ENCODE peak calls at places on chromosomes 13 and 19, in four cellular contexts. Z, M, W and T are unnamed samples.

GRCh38 chr19:46812898-46813569 is 24.6 kb upstream of the SLC1A5 start:
- DNase-seq in M (no peak), W (peak; percentile 39), Z (no peak), T (no peak)

GRCh38 chr19:35596366-35596999 is 10.5 kb downstream of the PMIS2 start:
- DNase-seq in Z (peak; percentile 14), W (no peak), M (no peak), T (no peak)

GRCh38 chr13:21095311-21095710 is 33.9 kb upstream of the LATS2 start:
- DNase-seq in M (no peak), W (no peak), Z (no peak), T (no peak)

GRCh38 chr19:290539-291521 is at the start of gene PLPP2:
- DNase-seq in Z (peak; percentile 30), M (peak; percentile 83), W (peak; percentile 93), T (no peak)

GRCh38 chr19:6528544-6529121 is 2.2 kb upstream of the TNFSF9 start:
- DNase-seq in W (no peak), Z (no peak), M (peak; percentile 48), T (no peak)

GRCh38 chr13:59345316-59345715 is 818.4 kb downstream of the DIAPH3 start:
- DNase-seq in M (no peak), Z (peak; percentile 94), W (no peak), T (peak; percentile 3)

GRCh38 chr19:46493236-46494114 is 2.2 kb downstream of the PNMA8B start:
- DNase-seq in M (no peak), W (no peak), Z (no peak), T (no peak)

GRCh38 chr19:11221082-11221598 is 18.3 kb upstream of the ANGPTL8 start:
- DNase-seq in W (no peak), M (no peak), Z (no peak), T (no peak)

GRCh38 chr19:15643387-15643786 is 2.7 kb downstream of the CYP4F3 start:
- DNase-seq in W (no peak), M (no peak), Z (no peak), T (no peak)

GRCh38 chr19:27694361-27695055 is 1518.4 kb downstream of the UQCRFS1 start:
- DNase-seq in W (no peak), M (no peak), Z (no peak), T (no peak)

GRCh38 chr13:35252536-35253205 is 223.8 kb downstream of the MAB21L1 start:
- DNase-seq in W (no peak), Z (no peak), M (no peak), T (no peak)

GRCh38 chr19:43797118-43797517 is 5.1 kb downstream of the LYPD5 start:
- DNase-seq in Z (no peak), W (no peak), M (no peak), T (no peak)

GRCh38 chr13:21402586-21403307 is 56.4 kb downstream of the ZDHHC20 start:
- DNase-seq in W (no peak), Z (peak; percentile 30), M (no peak), T (no peak)

GRCh38 chr19:34662919-34663318 is 14.0 kb downstream of the SCGB2B2 start:
- DNase-seq in Z (peak; percentile 6), M (no peak), W (no peak), T (no peak)

GRCh38 chr13:33230178-33230881 is 55.2 kb downstream of the STARD13 start:
- DNase-seq in M (no peak), W (no peak), Z (peak; percentile 74), T (no peak)

GRCh38 chr13:23722726-23723453 is 152.7 kb downstream of the TNFRSF19 start:
- DNase-seq in W (no peak), Z (no peak), M (no peak), T (no peak)
- H3K4me3 ChIP-seq in W (no peak overlapping the region), Z (no peak overlapping the region), M (no peak overlapping the region), T (no peak overlapping the region)

DNA sequence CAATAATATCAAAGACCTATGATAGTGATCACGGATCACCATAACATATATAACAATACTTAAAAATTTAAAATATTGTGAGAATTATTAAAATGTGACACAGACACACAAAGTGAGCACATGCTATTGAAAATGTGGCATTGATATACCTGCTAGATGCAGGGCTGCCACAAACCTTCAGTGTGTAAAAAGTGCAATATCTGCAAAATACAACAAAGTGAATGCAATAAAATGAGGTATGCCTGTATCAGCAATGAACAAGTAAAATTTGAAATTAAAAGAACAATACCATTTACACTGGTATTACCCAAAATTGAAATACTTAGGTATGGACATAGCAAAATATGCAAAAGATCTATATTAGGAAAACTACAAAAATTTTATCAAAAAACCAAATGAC is 1217.8 kb upstream of the PCDH20 start:
- DNase-seq in Z (no peak), M (no peak), W (no peak), T (no peak)
- TF ChIP-seq CTCF in Z (no peak), M (no peak), W (no peak), T (no peak)

GRCh38 chr19:48500830-48501445 is 10.7 kb downstream of the LMTK3 start:
- DNase-seq in W (no peak), Z (no peak), M (no peak), T (no peak)
- H3K4me3 ChIP-seq in W (peak overlapping the region; percentile 24), Z (no peak overlapping the region), M (no peak overlapping the region), T (no peak overlapping the region)

GRCh38 chr13:51849145-51850101 is 4.4 kb upstream of the TMEM272 start:
- DNase-seq in M (peak; percentile 33), Z (peak; percentile 20), W (no peak), T (no peak)
- TF ChIP-seq CTCF in M (no peak), Z (peak; percentile 58), W (no peak), T (peak; percentile 50)

GRCh38 chr13:113851480-113851803 is 12.4 kb downstream of the GAS6 start:
- DNase-seq in M (no peak), Z (no peak), W (no peak), T (no peak)

GRCh38 chr13:113853518-113854237 is 10.2 kb downstream of the GAS6 start:
- DNase-seq in M (no peak), W (no peak), Z (no peak), T (no peak)

GRCh38 chr13:113854238-113855011 is 9.5 kb downstream of the GAS6 start:
- DNase-seq in Z (peak; percentile 34), W (no peak), M (peak; percentile 49), T (peak; percentile 53)

GRCh38 chr13:113851826-113852535 is 11.9 kb downstream of the GAS6 start:
- DNase-seq in W (no peak), Z (no peak), M (no peak), T (no peak)

DNA sequence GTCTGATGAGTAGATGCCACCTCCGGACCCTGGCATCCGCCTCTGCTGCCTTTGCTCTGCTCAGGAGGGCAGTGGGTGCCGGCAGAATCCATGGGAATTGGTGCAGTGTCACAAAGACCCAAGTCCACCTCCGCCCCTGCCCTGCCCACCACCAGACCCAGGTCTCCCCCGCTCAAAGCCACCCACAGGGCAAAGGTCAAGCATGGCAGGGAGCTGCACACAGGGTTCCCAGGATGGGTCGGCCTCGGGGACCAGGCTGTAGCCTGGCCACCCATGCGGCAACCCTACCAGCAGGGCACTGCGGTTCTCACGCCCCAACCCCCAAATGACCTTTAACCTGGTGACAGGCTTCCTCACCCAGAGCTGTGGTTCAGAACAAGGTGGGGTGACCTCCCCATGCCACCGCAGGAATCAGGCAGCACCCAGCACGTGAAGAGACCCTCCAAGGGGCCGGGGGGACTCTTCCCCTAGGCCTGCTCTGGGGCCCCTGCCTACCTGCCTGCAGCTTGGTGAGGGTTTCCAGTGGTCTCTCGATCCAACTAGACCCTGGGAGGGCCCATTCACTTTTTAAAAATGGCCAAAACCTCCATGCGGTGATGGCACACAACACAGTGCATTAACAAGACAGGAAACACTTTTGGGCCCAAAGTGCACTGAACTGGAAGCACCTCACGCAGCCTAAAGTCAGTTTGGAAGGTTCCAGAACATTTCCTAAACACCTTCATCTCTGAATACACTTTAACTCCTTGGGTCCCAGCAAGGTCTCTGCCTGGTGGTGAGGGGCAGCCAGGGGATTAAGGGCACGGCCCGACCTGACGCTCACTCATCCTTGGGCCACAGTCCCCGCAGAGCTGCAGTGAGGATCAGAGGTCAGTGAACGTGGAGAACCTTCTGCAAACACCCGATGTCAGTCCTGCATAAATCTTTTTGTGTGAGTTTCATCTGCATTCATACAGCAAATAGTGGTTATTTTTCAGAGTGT is 11.0 kb downstream of the GAS6 start:
- DNase-seq in M (no peak), Z (no peak), W (no peak), T (no peak)
- H3K4me3 ChIP-seq in M (no peak overlapping the region), Z (no peak overlapping the region), W (no peak overlapping the region), T (no peak overlapping the region)

DNA sequence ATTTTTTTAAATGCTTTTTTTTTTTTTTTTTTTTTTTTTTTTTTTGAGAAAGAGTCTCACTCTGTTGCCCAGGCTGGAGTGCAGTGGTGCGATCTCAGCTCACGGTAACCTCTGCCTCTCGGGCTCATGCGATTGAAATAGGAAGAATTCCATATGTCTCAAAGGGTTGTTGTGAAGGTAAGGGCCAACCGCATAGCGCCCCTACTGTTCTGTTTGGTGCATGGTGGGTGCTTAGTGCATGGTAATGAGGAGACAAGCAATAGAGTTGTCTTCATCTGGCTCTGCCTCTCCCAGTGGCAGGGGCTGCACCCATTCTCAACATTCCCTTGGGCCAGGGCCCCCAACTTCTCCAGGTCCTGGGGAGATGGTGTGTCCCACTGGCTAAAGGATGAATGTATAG is 68.7 kb downstream of the RASL11A start:
- DNase-seq in Z (peak; percentile 58), M (peak; percentile 50), W (peak; percentile 39), T (no peak)
- TF ChIP-seq CTCF in Z (peak; percentile 77), M (peak; percentile 28), W (no peak), T (peak; percentile 64)

GRCh38 chr13:99671746-99672145 is 170.5 kb downstream of the TM9SF2 start:
- DNase-seq in W (no peak), Z (no peak), M (no peak), T (no peak)
- H3K4me3 ChIP-seq in W (no peak overlapping the region), Z (no peak overlapping the region), M (no peak overlapping the region), T (no peak overlapping the region)